ENCODE peak calls at places on chromosomes 3 and 15, in seven cellular contexts. J is ureter; X is RWPE1; G is NT2/D1; Y is stimulated activated CD8-positive, alpha-beta memory T cell treated with anti-CD3 and anti-CD28 coated beads, Interleukin-2, amount 100 ng/mL, for 1 hour; S is GM23248; L is non-pigmented ciliary epithelial cell. A is an unnamed sample.

GRCh38 chr3:76943058-76943457 is 96.8 kb upstream of the ROBO2 start:
- DNase-seq in J (no peak), X (no peak), G (no peak), Y (no peak), S (no peak), L (peak; percentile 24), A (no peak)

GRCh38 chr3:53258600-53259426 is 3.0 kb upstream of the TKT start:
- DNase-seq in J (no peak), X (no peak), G (peak; percentile 91), Y (no peak), S (no peak), L (no peak), A (no peak)

GRCh38 chr3:193865879-193866480 is 270.0 kb upstream of the HES1 start:
- DNase-seq in J (no peak), X (no peak), G (no peak), Y (no peak), S (no peak), L (no peak), A (no peak)

GRCh38 chr15:29778382-29778781 is 43.9 kb downstream of the TJP1 start:
- DNase-seq in J (no peak), X (no peak), G (no peak), Y (no peak), S (no peak), L (no peak), A (no peak)

GRCh38 chr3:124615896-124616543 is 114.2 kb upstream of the UMPS start:
- DNase-seq in J (no peak), X (no peak), G (no peak), Y (no peak), S (no peak), L (no peak), A (no peak)

GRCh38 chr15:74444106-74445062 is 10.6 kb upstream of the SEMA7A start:
- DNase-seq in J (no peak), X (no peak), G (no peak), Y (no peak), S (no peak), L (no peak), A (no peak)

GRCh38 chr3:142904639-142905441 is 16.0 kb upstream of the PCOLCE2 start:
- DNase-seq in J (no peak), X (peak; percentile 13), G (no peak), Y (no peak), S (peak; percentile 79), L (no peak), A (peak; percentile 61)

GRCh38 chr3:141151439-141151838 is 80.2 kb upstream of the PXYLP1 start:
- DNase-seq in J (no peak), X (no peak), G (no peak), Y (no peak), S (peak; percentile 47), L (no peak), A (no peak)

GRCh38 chr15:40105517-40106202 is 3.0 kb downstream of the BMF start:
- DNase-seq in J (no peak), X (no peak), G (no peak), Y (no peak), S (no peak), L (no peak), A (no peak)

GRCh38 chr3:122975163-122975923 is 52.2 kb downstream of the SEMA5B start:
- DNase-seq in J (peak; percentile 80), X (no peak), G (no peak), Y (no peak), S (peak; percentile 71), L (peak; percentile 32), A (peak; percentile 64)

GRCh38 chr3:157160652-157161480 is 919 bp upstream of the CCNL1 start:
- DNase-seq in J (peak; percentile 88), X (peak; percentile 78), G (no peak), Y (peak; percentile 42), S (peak; percentile 98), L (peak; percentile 77), A (peak; percentile 82)

GRCh38 chr15:90062023-90062728 is 40.1 kb downstream of the IDH2 start:
- DNase-seq in J (peak; percentile 81), X (peak; percentile 75), G (peak; percentile 90), Y (no peak), S (no peak), L (no peak), A (no peak)

GRCh38 chr15:68619303-68619698 is 40.5 kb downstream of the CORO2B start:
- DNase-seq in J (no peak), X (no peak), G (no peak), Y (no peak), S (no peak), L (no peak), A (no peak)

GRCh38 chr3:40490916-40491315 is 14.0 kb downstream of the ZNF619 start:
- DNase-seq in J (no peak), X (no peak), G (no peak), Y (no peak), S (no peak), L (no peak), A (no peak)

GRCh38 chr3:100297784-100298183 is 36.8 kb upstream of the NIT2 start:
- DNase-seq in J (no peak), X (peak; percentile 14), G (no peak), Y (no peak), S (peak; percentile 68), L (no peak), A (peak; percentile 12)

GRCh38 chr15:84402856-84403608 is 167.5 kb downstream of the GOLGA6L4 start:
- DNase-seq in J (peak; percentile 32), X (no peak), G (no peak), Y (no peak), S (no peak), L (no peak), A (no peak)

GRCh38 chr3:105417538-105418289 is 51.0 kb downstream of the ALCAM start:
- DNase-seq in J (no peak), X (no peak), G (no peak), Y (no peak), S (peak; percentile 19), L (no peak), A (no peak)

GRCh38 chr3:123688241-123688747 is 103.4 kb upstream of the HACD2 start:
- DNase-seq in J (no peak), X (peak; percentile 75), G (no peak), Y (no peak), S (peak; percentile 97), L (peak; percentile 97), A (peak; percentile 98)

GRCh38 chr3:190996376-190996775 is 133.9 kb upstream of the GMNC start:
- DNase-seq in J (no peak), X (no peak), G (no peak), Y (no peak), S (no peak), L (no peak), A (no peak)

GRCh38 chr15:51022206-51022605 is 72.5 kb downstream of the TNFAIP8L3 start:
- DNase-seq in J (no peak), X (no peak), G (no peak), Y (no peak), S (peak; percentile 3), L (no peak), A (no peak)

GRCh38 chr3:176697284-176697889 is 499.9 kb downstream of the TBL1XR1 start:
- DNase-seq in J (no peak), X (no peak), G (no peak), Y (no peak), S (no peak), L (no peak), A (no peak)

GRCh38 chr3:131543714-131544113 is 40.9 kb upstream of the MRPL3 start:
- DNase-seq in J (peak; percentile 66), X (peak; percentile 38), G (no peak), Y (no peak), S (peak; percentile 88), L (peak; percentile 23), A (peak; percentile 80)

A was measured in AG08395.